ENCODE peak calls at places on chromosomes 13 and 19, in six cellular contexts. F is NCI-H460; W is activated naive CD4-positive, alpha-beta T cell treated with anti-CD3 and anti-CD28 coated beads, Interleukin-2, amount 10 ng/mL, durations not matched to agents 7 days and 5 days; X is small intestine; R is NCI-H1694 treated with DMSO at 0.1 percent for 48 hours; A is stimulated activated CD8-positive, alpha-beta memory T cell treated with anti-CD3 and anti-CD28 coated beads, Interleukin-15, amount 100 ng/mL, for 24 hours. P is an unnamed sample.

GRCh38 chr19:17806945-17807344 is 12.0 kb downstream of the B3GNT3 start:
- DNase-seq in F (no peak), W (peak; percentile 41), X (peak; percentile 50), R (no peak), A (no peak), P (no peak)

GRCh38 chr13:60398949-60399589 is 2.0 kb downstream of the TDRD3 start:
- DNase-seq in F (no peak), W (no peak), X (peak; percentile 31), R (no peak), A (no peak), P (no peak)

GRCh38 chr13:35703061-35703460 is 226.6 kb upstream of the MAB21L1 start:
- DNase-seq in F (no peak), W (no peak), X (no peak), R (no peak), A (no peak), P (no peak)

GRCh38 chr13:26540319-26540718 is 17.2 kb upstream of the WASF3 start:
- DNase-seq in F (no peak), W (no peak), X (no peak), R (peak; percentile 77), A (no peak), P (no peak)

GRCh38 chr19:34364830-34365462 is at the start of gene GPI:
- DNase-seq in F (peak; percentile 38), W (peak; percentile 76), X (peak; percentile 73), R (peak; percentile 63), A (peak; percentile 57), P (peak; percentile 77)

GRCh38 chr19:2214253-2214652 is 21.9 kb downstream of the PLEKHJ1 start:
- DNase-seq in F (no peak), W (no peak), X (no peak), R (no peak), A (no peak), P (no peak)

GRCh38 chr19:2084993-2085720 is 11.0 kb downstream of the MOB3A start:
- DNase-seq in F (no peak), W (peak; percentile 97), X (peak; percentile 73), R (no peak), A (peak; percentile 81), P (no peak)

GRCh38 chr19:11902228-11902627 is 14.6 kb downstream of the ZNF69 start:
- DNase-seq in F (no peak), W (no peak), X (no peak), R (no peak), A (no peak), P (no peak)

GRCh38 chr19:31505596-31505910 is 156.3 kb upstream of the TSHZ3 start:
- DNase-seq in F (no peak), W (no peak), X (no peak), R (no peak), A (no peak), P (no peak)

GRCh38 chr19:2282062-2282861 is at the start of gene PEAK3:
- DNase-seq in F (no peak), W (peak; percentile 70), X (peak; percentile 55), R (no peak), A (no peak), P (no peak)

GRCh38 chr13:33372251-33372919 is 86.8 kb upstream of the STARD13 start:
- DNase-seq in F (no peak), W (no peak), X (no peak), R (no peak), A (no peak), P (no peak)

GRCh38 chr19:33071887-33072286 is 7.2 kb upstream of the RHPN2 start:
- DNase-seq in F (no peak), W (no peak), X (peak; percentile 82), R (no peak), A (no peak), P (no peak)

GRCh38 chr19:50269653-50270052 is 59.5 kb downstream of the KCNC3 start:
- DNase-seq in F (no peak), W (no peak), X (no peak), R (no peak), A (no peak), P (no peak)

GRCh38 chr19:1883784-1884183 is 1.5 kb downstream of the ABHD17A start:
- DNase-seq in F (no peak), W (no peak), X (peak; percentile 37), R (no peak), A (no peak), P (no peak)

GRCh38 chr13:102354011-102354410 is 47.8 kb downstream of the FGF14 start:
- DNase-seq in F (no peak), W (no peak), X (no peak), R (no peak), A (no peak), P (no peak)